ENCODE peak calls at places on chromosome 11, in four cellular contexts. One of them, this sample, is unnamed.

GRCh38 chr11:125552927-125553326 is 16.4 kb upstream of the EI24 start:
- DNase-seq in esophagus muscularis mucosa: no peak
- DNase-seq in mesothelial cell of epicardium: no peak
- DNase-seq in fibroblast of pulmonary artery: no peak
- DNase-seq in this sample: no peak

GRCh38 chr11:45264839-45265515 is 21.2 kb downstream of the SYT13 start:
- DNase-seq in esophagus muscularis mucosa: no peak
- DNase-seq in mesothelial cell of epicardium: no peak
- DNase-seq in fibroblast of pulmonary artery: peak; percentile 87
- DNase-seq in this sample: no peak

GRCh38 chr11:35082322-35083180 is 56.4 kb upstream of the CD44 start:
- DNase-seq in esophagus muscularis mucosa: no peak
- DNase-seq in mesothelial cell of epicardium: no peak
- DNase-seq in fibroblast of pulmonary artery: peak; percentile 73
- DNase-seq in this sample: no peak

GRCh38 chr11:83566948-83567347 is 280.8 kb upstream of the CCDC90B start:
- DNase-seq in esophagus muscularis mucosa: no peak
- DNase-seq in mesothelial cell of epicardium: no peak
- DNase-seq in fibroblast of pulmonary artery: peak; percentile 11
- DNase-seq in this sample: no peak

GRCh38 chr11:80726236-80726635 is 1285.4 kb upstream of the TENM4 start:
- DNase-seq in esophagus muscularis mucosa: no peak
- DNase-seq in mesothelial cell of epicardium: no peak
- DNase-seq in fibroblast of pulmonary artery: no peak
- DNase-seq in this sample: no peak

GRCh38 chr11:8338138-8338537 is 74.5 kb upstream of the LMO1 start:
- DNase-seq in esophagus muscularis mucosa: no peak
- DNase-seq in mesothelial cell of epicardium: no peak
- DNase-seq in fibroblast of pulmonary artery: peak; percentile 34
- DNase-seq in this sample: peak; percentile 84

GRCh38 chr11:119371778-119372182 is 9.7 kb downstream of the USP2 start:
- DNase-seq in esophagus muscularis mucosa: no peak
- DNase-seq in mesothelial cell of epicardium: no peak
- DNase-seq in fibroblast of pulmonary artery: no peak
- DNase-seq in this sample: no peak

GRCh38 chr11:132674161-132674560 is 858.1 kb downstream of the OPCML start:
- DNase-seq in esophagus muscularis mucosa: no peak
- DNase-seq in mesothelial cell of epicardium: no peak
- DNase-seq in fibroblast of pulmonary artery: peak; percentile 1
- DNase-seq in this sample: no peak

GRCh38 chr11:59801981-59802638 is 8.5 kb downstream of the MRPL16 start:
- DNase-seq in esophagus muscularis mucosa: no peak
- DNase-seq in mesothelial cell of epicardium: no peak
- DNase-seq in fibroblast of pulmonary artery: peak; percentile 60
- DNase-seq in this sample: no peak

GRCh38 chr11:83545911-83546310 is 259.7 kb upstream of the CCDC90B start:
- DNase-seq in esophagus muscularis mucosa: peak; percentile 57
- DNase-seq in mesothelial cell of epicardium: no peak
- DNase-seq in fibroblast of pulmonary artery: no peak
- DNase-seq in this sample: no peak

GRCh38 chr11:9314291-9315077 is at the start of gene TMEM41B:
- DNase-seq in esophagus muscularis mucosa: peak; percentile 99
- DNase-seq in mesothelial cell of epicardium: peak; percentile 97
- DNase-seq in fibroblast of pulmonary artery: peak; percentile 98
- DNase-seq in this sample: peak; percentile 86

GRCh38 chr11:77030834-77031414 is 3.3 kb upstream of the B3GNT6 start:
- DNase-seq in esophagus muscularis mucosa: peak; percentile 50
- DNase-seq in mesothelial cell of epicardium: no peak
- DNase-seq in fibroblast of pulmonary artery: no peak
- DNase-seq in this sample: no peak

GRCh38 chr11:100831929-100832480 is 144.9 kb downstream of the ARHGAP42 start:
- DNase-seq in esophagus muscularis mucosa: no peak
- DNase-seq in mesothelial cell of epicardium: no peak
- DNase-seq in fibroblast of pulmonary artery: no peak
- DNase-seq in this sample: no peak

GRCh38 chr11:77705877-77706579 is 68.4 kb upstream of the CLNS1A start:
- DNase-seq in esophagus muscularis mucosa: no peak
- DNase-seq in mesothelial cell of epicardium: no peak
- DNase-seq in fibroblast of pulmonary artery: no peak
- DNase-seq in this sample: no peak

GRCh38 chr11:7572001-7572712 is 58.4 kb downstream of the PPFIBP2 start:
- DNase-seq in esophagus muscularis mucosa: no peak
- DNase-seq in mesothelial cell of epicardium: no peak
- DNase-seq in fibroblast of pulmonary artery: no peak
- DNase-seq in this sample: no peak

GRCh38 chr11:118152552-118153471 is at the start of gene SCN4B:
- DNase-seq in esophagus muscularis mucosa: no peak
- DNase-seq in mesothelial cell of epicardium: peak; percentile 60
- DNase-seq in fibroblast of pulmonary artery: peak; percentile 48
- DNase-seq in this sample: peak; percentile 92

GRCh38 chr11:116725434-116726221 is 47.2 kb downstream of the BUD13 start:
- DNase-seq in esophagus muscularis mucosa: no peak
- DNase-seq in mesothelial cell of epicardium: no peak
- DNase-seq in fibroblast of pulmonary artery: peak; percentile 32
- DNase-seq in this sample: no peak

GRCh38 chr11:134252539-134253188 is 488 bp downstream of the THYN1 start:
- DNase-seq in esophagus muscularis mucosa: no peak
- DNase-seq in mesothelial cell of epicardium: no peak
- DNase-seq in fibroblast of pulmonary artery: peak; percentile 65
- DNase-seq in this sample: no peak

GRCh38 chr11:111429066-111429506 is 50.0 kb upstream of the POU2AF1 start:
- DNase-seq in esophagus muscularis mucosa: no peak
- DNase-seq in mesothelial cell of epicardium: no peak
- DNase-seq in fibroblast of pulmonary artery: peak; percentile 70
- DNase-seq in this sample: no peak

GRCh38 chr11:14644396-14645246 is 1.0 kb downstream of the PDE3B start:
- DNase-seq in esophagus muscularis mucosa: no peak
- DNase-seq in mesothelial cell of epicardium: peak; percentile 21
- DNase-seq in fibroblast of pulmonary artery: peak; percentile 20
- DNase-seq in this sample: no peak

GRCh38 chr11:30798547-30799236 is 212.5 kb upstream of the MPPED2 start:
- DNase-seq in esophagus muscularis mucosa: no peak
- DNase-seq in mesothelial cell of epicardium: no peak
- DNase-seq in fibroblast of pulmonary artery: no peak
- DNase-seq in this sample: no peak

GRCh38 chr11:41457216-41458014 is 2.0 kb downstream of the LRRC4C start:
- DNase-seq in esophagus muscularis mucosa: no peak
- DNase-seq in mesothelial cell of epicardium: no peak
- DNase-seq in fibroblast of pulmonary artery: no peak
- DNase-seq in this sample: no peak

GRCh38 chr11:110524227-110524626 is 94.5 kb downstream of the FDX1 start:
- DNase-seq in esophagus muscularis mucosa: peak; percentile 74
- DNase-seq in mesothelial cell of epicardium: no peak
- DNase-seq in fibroblast of pulmonary artery: peak; percentile 65
- DNase-seq in this sample: no peak

GRCh38 chr11:87176044-87176443 is 138.3 kb downstream of the TMEM135 start:
- DNase-seq in esophagus muscularis mucosa: no peak
- DNase-seq in mesothelial cell of epicardium: no peak
- DNase-seq in fibroblast of pulmonary artery: no peak
- DNase-seq in this sample: no peak

GRCh38 chr11:19905280-19905853 is 192.7 kb downstream of the NAV2 start:
- DNase-seq in esophagus muscularis mucosa: no peak
- DNase-seq in mesothelial cell of epicardium: no peak
- DNase-seq in fibroblast of pulmonary artery: peak; percentile 71
- DNase-seq in this sample: no peak

GRCh38 chr11:106724293-106724892 is 293.9 kb downstream of the GUCY1A2 start:
- DNase-seq in esophagus muscularis mucosa: no peak
- DNase-seq in mesothelial cell of epicardium: no peak
- DNase-seq in fibroblast of pulmonary artery: peak; percentile 67
- DNase-seq in this sample: no peak

GRCh38 chr11:7186190-7186589 is 65.5 kb upstream of the SYT9 start:
- DNase-seq in esophagus muscularis mucosa: no peak
- DNase-seq in mesothelial cell of epicardium: no peak
- DNase-seq in fibroblast of pulmonary artery: peak; percentile 4
- DNase-seq in this sample: no peak

GRCh38 chr11:90491466-90491865 is 268.6 kb upstream of the CHORDC1 start:
- DNase-seq in esophagus muscularis mucosa: no peak
- DNase-seq in mesothelial cell of epicardium: no peak
- DNase-seq in fibroblast of pulmonary artery: no peak
- DNase-seq in this sample: no peak

GRCh38 chr11:47616726-47617416 is 22.7 kb upstream of the C1QTNF4 start:
- DNase-seq in esophagus muscularis mucosa: no peak
- DNase-seq in mesothelial cell of epicardium: no peak
- DNase-seq in fibroblast of pulmonary artery: peak; percentile 87
- DNase-seq in this sample: peak; percentile 56

GRCh38 chr11:128667873-128668272 is 26.0 kb upstream of the FLI1 start:
- DNase-seq in esophagus muscularis mucosa: no peak
- DNase-seq in mesothelial cell of epicardium: no peak
- DNase-seq in fibroblast of pulmonary artery: no peak
- DNase-seq in this sample: no peak

GRCh38 chr11:3178349-3178748 is 13.2 kb upstream of the OSBPL5 start:
- DNase-seq in esophagus muscularis mucosa: no peak
- DNase-seq in mesothelial cell of epicardium: no peak
- DNase-seq in fibroblast of pulmonary artery: peak; percentile 41
- DNase-seq in this sample: no peak

GRCh38 chr11:82765466-82766034 is 31.9 kb upstream of the FAM181B start:
- DNase-seq in esophagus muscularis mucosa: no peak
- DNase-seq in mesothelial cell of epicardium: no peak
- DNase-seq in fibroblast of pulmonary artery: no peak
- DNase-seq in this sample: no peak

GRCh38 chr11:57644748-57645715 is 4.7 kb downstream of the YPEL4 start:
- DNase-seq in esophagus muscularis mucosa: peak; percentile 97
- DNase-seq in mesothelial cell of epicardium: peak; percentile 69
- DNase-seq in fibroblast of pulmonary artery: peak; percentile 78
- DNase-seq in this sample: peak; percentile 76

GRCh38 chr11:82980292-82980691 is 78.8 kb downstream of the DDIAS start:
- DNase-seq in esophagus muscularis mucosa: no peak
- DNase-seq in mesothelial cell of epicardium: no peak
- DNase-seq in fibroblast of pulmonary artery: peak; percentile 76
- DNase-seq in this sample: no peak

GRCh38 chr11:77602385-77603105 is 12.8 kb downstream of the AQP11 start:
- DNase-seq in esophagus muscularis mucosa: no peak
- DNase-seq in mesothelial cell of epicardium: no peak
- DNase-seq in fibroblast of pulmonary artery: peak; percentile 89
- DNase-seq in this sample: no peak

GRCh38 chr11:46353706-46354105 is 6.4 kb downstream of the DGKZ start:
- DNase-seq in esophagus muscularis mucosa: no peak
- DNase-seq in mesothelial cell of epicardium: no peak
- DNase-seq in fibroblast of pulmonary artery: no peak
- DNase-seq in this sample: no peak

GRCh38 chr11:63489879-63490278 is 1.1 kb downstream of the PLAAT5 start:
- DNase-seq in esophagus muscularis mucosa: no peak
- DNase-seq in mesothelial cell of epicardium: no peak
- DNase-seq in fibroblast of pulmonary artery: peak; percentile 48
- DNase-seq in this sample: no peak

GRCh38 chr11:64763804-64764611 is 4.2 kb upstream of the PYGM start:
- DNase-seq in esophagus muscularis mucosa: no peak
- DNase-seq in mesothelial cell of epicardium: no peak
- DNase-seq in fibroblast of pulmonary artery: no peak
- DNase-seq in this sample: no peak

GRCh38 chr11:64765841-64766682 is 6.3 kb upstream of the PYGM start:
- DNase-seq in esophagus muscularis mucosa: no peak
- DNase-seq in mesothelial cell of epicardium: no peak
- DNase-seq in fibroblast of pulmonary artery: no peak
- DNase-seq in this sample: no peak

GRCh38 chr11:64764753-64765152 is 5.0 kb upstream of the PYGM start:
- DNase-seq in esophagus muscularis mucosa: no peak
- DNase-seq in mesothelial cell of epicardium: no peak
- DNase-seq in fibroblast of pulmonary artery: no peak
- DNase-seq in this sample: no peak

GRCh38 chr11:64766881-64767280 is 7.1 kb upstream of the PYGM start:
- DNase-seq in esophagus muscularis mucosa: no peak
- DNase-seq in mesothelial cell of epicardium: no peak
- DNase-seq in fibroblast of pulmonary artery: no peak
- DNase-seq in this sample: no peak

DNA sequence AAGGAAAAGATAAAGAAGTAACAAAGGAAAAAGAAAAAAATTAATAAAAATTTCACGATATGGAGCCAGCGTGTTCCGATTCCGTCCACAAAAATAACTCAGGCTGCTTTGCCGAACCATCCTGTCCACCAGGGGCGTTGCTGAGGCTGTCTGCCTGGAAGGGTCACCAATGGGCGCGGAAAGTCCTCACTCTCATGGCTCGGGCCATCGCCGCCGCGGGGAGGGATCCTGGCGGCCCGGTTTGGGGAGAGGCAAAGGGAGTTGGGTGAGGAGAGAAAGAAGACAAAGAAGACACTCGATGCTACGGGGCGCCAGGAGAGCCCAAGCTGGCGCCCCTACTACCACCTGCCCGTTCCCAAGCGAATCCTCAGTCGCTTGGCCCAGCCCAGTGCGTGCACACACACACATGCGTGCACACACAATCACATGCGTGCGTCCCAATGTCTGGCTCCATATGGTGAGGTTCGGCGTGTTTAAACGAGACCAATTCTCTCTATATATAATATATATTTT is 5.6 kb upstream of the PYGM start:
- DNase-seq in esophagus muscularis mucosa: no peak
- DNase-seq in mesothelial cell of epicardium: no peak
- DNase-seq in fibroblast of pulmonary artery: no peak
- DNase-seq in this sample: no peak
- TF ChIP-seq CTCF in esophagus muscularis mucosa: peak; percentile 18
- TF ChIP-seq CTCF in mesothelial cell of epicardium: peak; percentile 8
- TF ChIP-seq CTCF in fibroblast of pulmonary artery: peak; percentile 14
- TF ChIP-seq CTCF in this sample: no peak

GRCh38 chr11:36791957-36792356 is 193.9 kb upstream of the RAG2 start:
- DNase-seq in esophagus muscularis mucosa: no peak
- DNase-seq in mesothelial cell of epicardium: no peak
- DNase-seq in fibroblast of pulmonary artery: no peak
- DNase-seq in this sample: no peak

GRCh38 chr11:36790450-36790849 is 192.4 kb upstream of the RAG2 start:
- DNase-seq in esophagus muscularis mucosa: no peak
- DNase-seq in mesothelial cell of epicardium: no peak
- DNase-seq in fibroblast of pulmonary artery: no peak
- DNase-seq in this sample: no peak

GRCh38 chr11:36792870-36793541 is 195.0 kb upstream of the RAG2 start:
- DNase-seq in esophagus muscularis mucosa: no peak
- DNase-seq in mesothelial cell of epicardium: no peak
- DNase-seq in fibroblast of pulmonary artery: no peak
- DNase-seq in this sample: no peak

DNA sequence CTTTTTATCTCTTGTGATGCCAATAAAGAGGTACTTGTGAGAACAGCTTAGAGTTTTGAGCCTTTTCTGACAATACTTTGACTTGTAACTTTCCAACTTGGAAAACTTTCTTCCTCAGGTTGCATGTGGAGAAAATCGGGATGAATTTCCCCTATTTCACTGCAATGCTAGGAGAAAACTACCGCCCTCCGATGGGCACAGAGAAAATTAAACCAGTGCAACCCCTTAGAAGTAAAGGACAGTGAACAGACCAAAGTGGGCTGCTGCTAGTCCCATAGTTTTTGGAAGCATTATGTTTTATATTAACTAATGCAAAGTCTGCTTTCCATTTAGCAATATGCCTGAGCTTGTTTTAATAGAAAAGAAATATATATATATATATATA is 195.5 kb upstream of the RAG2 start:
- DNase-seq in esophagus muscularis mucosa: no peak
- DNase-seq in mesothelial cell of epicardium: no peak
- DNase-seq in fibroblast of pulmonary artery: no peak
- DNase-seq in this sample: no peak
- TF ChIP-seq CTCF in esophagus muscularis mucosa: no peak
- TF ChIP-seq CTCF in mesothelial cell of epicardium: no peak
- TF ChIP-seq CTCF in fibroblast of pulmonary artery: peak; percentile 25
- TF ChIP-seq CTCF in this sample: peak; percentile 34

GRCh38 chr11:17846852-17847453 is 112.4 kb downstream of the KCNC1 start:
- DNase-seq in esophagus muscularis mucosa: no peak
- DNase-seq in mesothelial cell of epicardium: no peak
- DNase-seq in fibroblast of pulmonary artery: peak; percentile 26
- DNase-seq in this sample: no peak
- TF ChIP-seq CTCF in esophagus muscularis mucosa: no peak
- TF ChIP-seq CTCF in mesothelial cell of epicardium: no peak
- TF ChIP-seq CTCF in fibroblast of pulmonary artery: peak; percentile 22
- TF ChIP-seq CTCF in this sample: no peak

GRCh38 chr11:108593214-108593909 is at the start of gene EXPH5:
- DNase-seq in esophagus muscularis mucosa: peak; percentile 95
- DNase-seq in mesothelial cell of epicardium: peak; percentile 70
- DNase-seq in fibroblast of pulmonary artery: peak; percentile 35
- DNase-seq in this sample: peak; percentile 61
- TF ChIP-seq CTCF in esophagus muscularis mucosa: no peak
- TF ChIP-seq CTCF in mesothelial cell of epicardium: no peak
- TF ChIP-seq CTCF in fibroblast of pulmonary artery: no peak
- TF ChIP-seq CTCF in this sample: no peak

This sample was measured in D721Med.